ENCODE peak calls at places on chromosomes 13 and 19, in five cellular contexts. I, S, F, K and B are unnamed samples.
A peak's percentile ranks its signal among the peaks of the same experiment; 100 is the strongest.

GRCh38 chr19:17294051-17294891 is 9.0 kb downstream of the ABHD8 start:
- DNase-seq in I (no peak), S (no peak), F (no peak), K (no peak), B (no peak)

GRCh38 chr19:17847538-17848366 is at the start of gene JAK3:
- DNase-seq in I (peak; percentile 82), S (no peak), F (peak; percentile 33), K (no peak), B (no peak)

GRCh38 chr19:17469092-17469370 is 1.3 kb upstream of the SLC27A1 start:
- DNase-seq in I (no peak), S (no peak), F (no peak), K (no peak), B (no peak)

GRCh38 chr13:113668491-113668971 is 1.5 kb downstream of the GRK1 start:
- DNase-seq in I (no peak), S (no peak), F (no peak), K (peak; percentile 74), B (no peak)

GRCh38 chr13:67619987-67620386 is 389.9 kb upstream of the PCDH9 start:
- DNase-seq in I (no peak), S (no peak), F (no peak), K (no peak), B (no peak)

GRCh38 chr19:29858000-29858596 is 46.3 kb downstream of the CCNE1 start:
- DNase-seq in I (no peak), S (no peak), F (no peak), K (no peak), B (no peak)

GRCh38 chr19:40663712-40664692 is 26.4 kb downstream of the NUMBL start:
- DNase-seq in I (no peak), S (no peak), F (no peak), K (no peak), B (no peak)

GRCh38 chr13:99386911-99387788 is 80.0 kb upstream of the GPR183 start:
- DNase-seq in I (peak; percentile 22), S (no peak), F (peak; percentile 8), K (no peak), B (no peak)

GRCh38 chr13:31200636-31200970 is 828 bp downstream of the B3GLCT start:
- DNase-seq in I (no peak), S (no peak), F (no peak), K (no peak), B (no peak)

GRCh38 chr13:44050450-44051063 is 170.9 kb downstream of the LACC1 start:
- DNase-seq in I (peak; percentile 63), S (no peak), F (peak; percentile 51), K (no peak), B (no peak)

GRCh38 chr13:97353927-97354326 is 80.0 kb upstream of the RAP2A start:
- DNase-seq in I (no peak), S (no peak), F (no peak), K (no peak), B (no peak)

GRCh38 chr13:95276119-95276505 is 25.1 kb downstream of the ABCC4 start:
- DNase-seq in I (no peak), S (no peak), F (peak; percentile 52), K (no peak), B (no peak)

GRCh38 chr19:50890422-50891252 is 17.4 kb downstream of the KLK2 start:
- DNase-seq in I (no peak), S (no peak), F (peak; percentile 74), K (no peak), B (no peak)

GRCh38 chr19:47429140-47429793 is 9.9 kb upstream of the MEIS3 start:
- DNase-seq in I (no peak), S (no peak), F (no peak), K (no peak), B (no peak)
- H3K4me3 ChIP-seq in I (no peak overlapping the region), S (no peak overlapping the region), F (no peak overlapping the region), K (no peak overlapping the region), B (no peak overlapping the region)

GRCh38 chr19:6233827-6234511 is 45.8 kb downstream of the MLLT1 start:
- DNase-seq in I (peak; percentile 33), S (no peak), F (no peak), K (no peak), B (no peak)
- H3K4me3 ChIP-seq in I (no peak overlapping the region), S (no peak overlapping the region), F (no peak overlapping the region), K (no peak overlapping the region), B (peak overlapping the region; percentile 15)

DNA sequence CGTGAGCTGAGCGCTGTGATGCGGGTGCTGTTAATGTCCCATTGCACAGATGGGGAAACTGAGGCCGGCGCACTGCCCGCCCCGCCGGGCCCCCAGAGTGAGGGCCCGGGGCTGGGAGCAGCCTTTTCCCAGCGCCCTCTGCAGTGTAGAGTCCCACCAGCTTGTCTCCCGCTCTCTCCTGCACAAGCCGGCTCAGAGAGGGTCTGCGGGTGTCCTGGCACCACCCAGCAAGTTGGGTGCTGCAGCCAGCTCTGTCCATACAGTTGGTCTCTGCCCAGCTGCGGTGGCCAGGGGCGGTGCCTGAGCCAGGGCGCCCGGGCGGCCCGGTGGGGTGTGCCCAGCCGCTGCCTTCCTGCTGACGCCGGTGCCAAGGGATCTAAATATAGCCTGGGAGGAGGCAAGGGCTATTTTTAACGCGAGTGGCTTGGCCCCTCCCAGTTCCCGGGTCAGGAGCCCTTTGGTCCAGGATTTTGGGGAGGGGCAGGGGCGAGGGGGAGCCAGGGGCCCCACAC is 19.3 kb downstream of the GADD45B start:
- DNase-seq in I (peak; percentile 69), S (no peak), F (peak; percentile 37), K (peak; percentile 87), B (peak; percentile 64)
- H3K4me3 ChIP-seq in I (peak overlapping the region; percentile 55), S (peak overlapping the region; percentile 58), F (peak overlapping the region; percentile 42), K (peak overlapping the region; percentile 46), B (peak overlapping the region; percentile 68)

GRCh38 chr13:75771818-75772217 is 135.7 kb downstream of the LMO7 start:
- DNase-seq in I (peak; percentile 74), S (no peak), F (peak; percentile 95), K (no peak), B (no peak)
- H3K4me3 ChIP-seq in I (no peak overlapping the region), S (no peak overlapping the region), F (no peak overlapping the region), K (no peak overlapping the region), B (no peak overlapping the region)